ENCODE peak calls at places on chromosomes 1 and 21, in ten cellular contexts. W is MCF 10A; O is C1 segment of cervical spinal cord; M is globus pallidus; H is stimulated activated CD4-positive, alpha-beta T cell treated with anti-CD3 and anti-CD28 coated beads, Interleukin-12 subunit alpha, Interleukin-12 subunit beta, amount 100 ng/mL, for 4 hours; I is epithelial cell of esophagus; E is EL; L is central memory CD4-positive, alpha-beta T cell; G is adrenal gland; A is ascending aorta. F is an unnamed sample.

GRCh38 chr1:158654570-158654969 is 31.9 kb downstream of the SPTA1 start:
- DNase-seq in W (no peak), O (no peak), M (no peak), H (no peak), I (no peak), E (no peak), L (no peak), G (no peak), A (no peak), F (no peak)

GRCh38 chr21:35436899-35437298 is 387.8 kb upstream of the RUNX1 start:
- DNase-seq in W (peak; percentile 23), O (no peak), M (no peak), H (no peak), I (peak; percentile 22), E (no peak), L (no peak), G (no peak), A (no peak), F (no peak)

GRCh38 chr1:185567006-185567405 is 167.2 kb upstream of the HMCN1 start:
- DNase-seq in W (peak; percentile 77), O (no peak), M (no peak), H (no peak), I (peak; percentile 74), E (peak; percentile 39), L (peak; percentile 94), G (no peak), A (no peak), F (peak; percentile 75)

GRCh38 chr1:206693029-206693428 is 8.3 kb downstream of the MAPKAPK2 start:
- DNase-seq in W (no peak), O (no peak), M (peak; percentile 32), H (no peak), I (no peak), E (peak; percentile 86), L (no peak), G (peak; percentile 91), A (peak; percentile 51), F (no peak)

GRCh38 chr1:109704173-109704572 is 7.9 kb upstream of the GSTM5 start:
- DNase-seq in W (no peak), O (no peak), M (no peak), H (no peak), I (no peak), E (no peak), L (no peak), G (no peak), A (no peak), F (no peak)

GRCh38 chr1:244995602-244996400 is 131.5 kb upstream of the HNRNPU start:
- DNase-seq in W (no peak), O (no peak), M (no peak), H (no peak), I (no peak), E (no peak), L (no peak), G (no peak), A (no peak), F (no peak)

GRCh38 chr1:113210248-113210647 is 137.2 kb downstream of the LRIG2 start:
- DNase-seq in W (no peak), O (no peak), M (no peak), H (no peak), I (peak; percentile 69), E (no peak), L (no peak), G (no peak), A (no peak), F (no peak)

GRCh38 chr1:165365344-165365743 is 8.8 kb upstream of the LMX1A start:
- DNase-seq in W (peak; percentile 95), O (no peak), M (no peak), H (no peak), I (peak; percentile 17), E (no peak), L (no peak), G (no peak), A (no peak), F (no peak)

GRCh38 chr1:219542828-219543518 is 69.9 kb downstream of the ZC3H11B start:
- DNase-seq in W (no peak), O (no peak), M (no peak), H (no peak), I (peak; percentile 3), E (peak; percentile 61), L (no peak), G (no peak), A (no peak), F (no peak)

GRCh38 chr1:174800221-174800791 is 199.4 kb upstream of the CACYBP start:
- DNase-seq in W (no peak), O (peak; percentile 53), M (peak; percentile 64), H (no peak), I (no peak), E (no peak), L (no peak), G (peak; percentile 27), A (no peak), F (no peak)

GRCh38 chr1:159827102-159827490 is 423 bp downstream of the SLAMF8 start:
- DNase-seq in W (no peak), O (no peak), M (no peak), H (no peak), I (no peak), E (no peak), L (no peak), G (no peak), A (no peak), F (no peak)

GRCh38 chr1:3821004-3821933 is 25.0 kb upstream of the LRRC47 start:
- DNase-seq in W (no peak), O (peak; percentile 11), M (no peak), H (no peak), I (peak; percentile 5), E (no peak), L (no peak), G (no peak), A (no peak), F (peak; percentile 87)

GRCh38 chr1:108503062-108503740 is 53.1 kb downstream of the NBPF6 start:
- DNase-seq in W (peak; percentile 43), O (no peak), M (no peak), H (no peak), I (no peak), E (peak; percentile 97), L (no peak), G (peak; percentile 36), A (no peak), F (no peak)

GRCh38 chr1:184836934-184837698 is 82.5 kb upstream of the EDEM3 start:
- DNase-seq in W (no peak), O (no peak), M (no peak), H (no peak), I (no peak), E (no peak), L (no peak), G (no peak), A (no peak), F (peak; percentile 94)

GRCh38 chr1:101187287-101187686 is 49.5 kb upstream of the S1PR1 start:
- DNase-seq in W (no peak), O (no peak), M (no peak), H (no peak), I (peak; percentile 26), E (no peak), L (no peak), G (no peak), A (no peak), F (no peak)

GRCh38 chr1:11842154-11843041 is 5.2 kb downstream of the NPPA start:
- DNase-seq in W (no peak), O (no peak), M (peak; percentile 18), H (no peak), I (no peak), E (peak; percentile 37), L (no peak), G (no peak), A (no peak), F (no peak)

F was measured in NCI-H526 treated with DMSO at 0.1 percent for 48 hours.